ENCODE peak calls at places on chromosomes 4 and X, in five cellular contexts. I is stomach, Z is prostate gland, U is breast epithelium, R is upper lobe of left lung. E is an unnamed sample.
A peak's percentile ranks its signal among the peaks of the same experiment; 100 is the strongest.

GRCh38 chr4:18227880-18228279 is 206.3 kb upstream of the LCORL start:
- DNase-seq in I (no peak), Z (no peak), U (no peak), R (no peak), E (no peak)

GRCh38 chr4:20185103-20185502 is 66.6 kb upstream of the SLIT2 start:
- DNase-seq in I (no peak), Z (no peak), U (no peak), R (no peak), E (no peak)

GRCh38 chr4:7736436-7737267 is 203.0 kb downstream of the AFAP1 start:
- DNase-seq in I (no peak), Z (no peak), U (no peak), R (peak; percentile 39), E (no peak)

GRCh38 chr4:148065069-148065468 is 333.2 kb downstream of the ARHGAP10 start:
- DNase-seq in I (no peak), Z (no peak), U (no peak), R (no peak), E (no peak)

GRCh38 chrX:7215842-7216241 is 67.9 kb upstream of the PUDP start:
- DNase-seq in I (no peak), Z (no peak), U (no peak), R (no peak), E (no peak)

GRCh38 chrX:69028006-69028760 is 137.1 kb downstream of the PJA1 start:
- DNase-seq in I (no peak), Z (no peak), U (no peak), R (no peak), E (no peak)

GRCh38 chr4:90357117-90357710 is 230.0 kb downstream of the CCSER1 start:
- DNase-seq in I (no peak), Z (no peak), U (no peak), R (no peak), E (peak; percentile 17)

GRCh38 chrX:152819732-152820131 is 10.8 kb downstream of the CETN2 start:
- DNase-seq in I (no peak), Z (no peak), U (no peak), R (no peak), E (no peak)

GRCh38 chr4:4668355-4669210 is 126.7 kb upstream of the STX18 start:
- DNase-seq in I (no peak), Z (no peak), U (no peak), R (no peak), E (no peak)

GRCh38 chr4:77007358-77008230 is 58.0 kb downstream of the SEPTIN11 start:
- DNase-seq in I (no peak), Z (no peak), U (no peak), R (no peak), E (no peak)

GRCh38 chrX:34401411-34401810 is 255.7 kb downstream of the TMEM47 start:
- DNase-seq in I (no peak), Z (no peak), U (no peak), R (no peak), E (no peak)
- TF ChIP-seq CTCF in I (no peak), Z (no peak), U (no peak), R (no peak), E (no peak)

GRCh38 chr4:161714928-161715327 is 448.9 kb downstream of the FSTL5 start:
- DNase-seq in I (no peak), Z (no peak), U (no peak), R (no peak), E (no peak)

GRCh38 chr4:161717084-161717483 is 446.7 kb downstream of the FSTL5 start:
- DNase-seq in I (no peak), Z (no peak), U (no peak), R (no peak), E (no peak)

GRCh38 chr4:161714022-161714751 is 449.6 kb downstream of the FSTL5 start:
- DNase-seq in I (no peak), Z (no peak), U (no peak), R (no peak), E (no peak)
- TF ChIP-seq POLR2AphosphoS5 in I (no peak), Z (no peak), U (no peak), R (no peak), E (no peak)

GRCh38 chr4:1216869-1217294 is 32.0 kb downstream of the CTBP1 start:
- DNase-seq in I (peak; percentile 48), Z (no peak), U (no peak), R (peak; percentile 87), E (no peak)
- TF ChIP-seq CTCF in I (peak; percentile 22), Z (no peak), U (no peak), R (no peak), E (no peak)

GRCh38 chr4:38948551-38948950 is 80.9 kb downstream of the FAM114A1 start:
- DNase-seq in I (no peak), Z (no peak), U (no peak), R (no peak), E (peak; percentile 46)
- TF ChIP-seq POLR2AphosphoS5 in I (peak; percentile 55), Z (peak; percentile 42), U (no peak), R (no peak), E (no peak)

DNA sequence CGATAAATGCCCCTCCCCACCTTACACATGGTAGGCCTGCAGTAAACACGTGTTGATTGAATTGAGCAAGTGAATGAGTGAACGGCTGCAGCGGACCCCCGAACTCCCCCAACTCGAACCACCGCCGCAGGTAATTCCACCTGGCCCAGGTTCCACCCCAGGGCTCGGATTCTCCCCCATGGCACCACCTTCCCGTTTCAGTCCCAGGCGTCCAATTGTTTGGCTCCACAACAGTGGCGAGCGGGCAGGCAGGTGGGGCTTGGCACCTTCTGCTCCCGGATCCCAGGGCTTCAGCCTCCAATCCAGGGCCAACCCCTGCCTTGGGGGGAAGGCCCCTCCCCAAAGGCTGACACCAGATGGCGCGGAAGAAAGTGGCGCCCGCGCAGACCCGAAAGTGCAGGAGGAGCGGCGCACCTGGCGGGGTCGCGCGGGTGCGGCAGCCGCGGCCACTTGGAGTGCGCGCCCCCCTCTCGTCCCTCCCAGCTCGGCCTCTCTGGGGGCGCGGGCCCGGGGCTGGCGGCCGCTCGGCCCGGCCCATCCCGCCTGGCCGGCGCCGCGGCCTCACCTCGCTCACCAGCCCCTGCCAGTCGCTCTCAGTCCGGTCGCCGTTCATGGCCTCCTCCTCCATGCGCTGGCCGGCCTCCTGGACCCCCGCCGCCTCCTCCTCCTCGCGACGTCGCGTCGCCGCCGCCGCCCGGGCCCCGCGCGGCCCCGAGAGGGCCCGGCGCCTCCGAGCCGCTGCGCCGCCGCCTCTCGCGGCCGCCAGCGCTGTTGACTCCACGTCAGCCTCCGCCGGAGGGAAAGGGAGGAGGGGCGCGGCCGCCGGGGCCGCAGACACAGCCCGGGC is at the start of gene CCDC149:
- DNase-seq in I (peak; percentile 89), Z (peak; percentile 88), U (peak; percentile 64), R (peak; percentile 94), E (no peak)
- TF ChIP-seq CTCF in I (no peak), Z (no peak), U (peak; percentile 3), R (peak; percentile 49), E (no peak)